ENCODE peak calls at places on chromosomes 12 and 14, in six cellular contexts. E is K562, A is GM12891, C is GM12892, W is H1, P is HepG2. O is an unnamed sample.

GRCh38 chr12:8956772-8957171 is 7.3 kb upstream of the M6PR start:
- DNase-seq in W (no peak), E (no peak), A (no peak), P (no peak), C (no peak), O (no peak)

GRCh38 chr12:86724716-86725115 is 468.5 kb upstream of the MGAT4C start:
- DNase-seq in A (no peak), W (no peak), C (no peak), P (no peak), E (no peak), O (no peak)

GRCh38 chr12:53102883-53103807 is at the start of gene SOAT2:
- DNase-seq in C (no peak), E (peak; percentile 8), P (peak; percentile 72), W (no peak), A (peak; percentile 72), O (peak; percentile 68)

GRCh38 chr12:24864796-24865125 is 84.1 kb downstream of the BCAT1 start:
- DNase-seq in C (peak; percentile 20), P (no peak), E (no peak), W (no peak), A (peak; percentile 16), O (no peak)

GRCh38 chr12:14989790-14990189 is 16.9 kb downstream of the PDE6H start:
- DNase-seq in E (no peak), C (no peak), P (no peak), A (no peak), W (no peak), O (no peak)

GRCh38 chr14:92135269-92135668 is 13.5 kb downstream of the CPSF2 start:
- DNase-seq in E (no peak), A (no peak), C (no peak), W (no peak), P (peak; percentile 31), O (no peak)

GRCh38 chr12:123937707-123938600 is 34.7 kb downstream of the CCDC92 start:
- DNase-seq in W (no peak), C (no peak), P (no peak), E (no peak), A (peak; percentile 56), O (no peak)

GRCh38 chr12:106022568-106023012 is 116.2 kb downstream of the NUAK1 start:
- DNase-seq in W (no peak), P (peak; percentile 25), A (no peak), C (no peak), E (no peak), O (no peak)

GRCh38 chr12:91889970-91890369 is 255.7 kb downstream of the BTG1 start:
- DNase-seq in P (no peak), W (no peak), C (no peak), E (no peak), A (no peak), O (no peak)

GRCh38 chr14:21069388-21070082 is 569 bp upstream of the ARHGEF40 start:
- DNase-seq in C (no peak), E (no peak), P (peak; percentile 85), W (no peak), A (no peak), O (no peak)

GRCh38 chr12:89645434-89645833 is 63.2 kb downstream of the ATP2B1 start:
- DNase-seq in W (no peak), P (peak; percentile 34), E (no peak), A (no peak), C (no peak), O (no peak)

GRCh38 chr14:52018252-52018651 is 28.9 kb downstream of the RTRAF start:
- DNase-seq in E (no peak), P (no peak), C (no peak), A (no peak), W (no peak), O (no peak)

GRCh38 chr14:75476274-75476995 is 45.8 kb upstream of the BATF start:
- DNase-seq in P (peak; percentile 78), E (no peak), W (no peak), A (no peak), C (no peak), O (no peak)

GRCh38 chr12:94289551-94290312 is 141.4 kb downstream of the PLXNC1 start:
- DNase-seq in A (no peak), C (no peak), E (no peak), W (no peak), P (no peak), O (no peak)

GRCh38 chr12:124240493-124240892 is 54.4 kb upstream of the RFLNA start:
- DNase-seq in P (no peak), W (no peak), E (peak; percentile 90), A (peak; percentile 28), C (no peak), O (no peak)

GRCh38 chr14:24784981-24785380 is 151.0 kb upstream of the GZMB start:
- DNase-seq in C (no peak), E (no peak), A (no peak), W (no peak), P (no peak), O (no peak)

GRCh38 chr14:99724196-99724891 is 40.2 kb downstream of the CYP46A1 start:
- DNase-seq in P (no peak), W (no peak), A (no peak), C (no peak), E (peak; percentile 3), O (no peak)

GRCh38 chr12:76274699-76275098 is 73.5 kb downstream of the BBS10 start:
- DNase-seq in E (no peak), C (no peak), P (no peak), A (no peak), W (no peak), O (no peak)

GRCh38 chr12:124738636-124739467 is 124.8 kb downstream of the SCARB1 start:
- DNase-seq in A (no peak), W (no peak), P (peak; percentile 92), E (no peak), C (no peak), O (no peak)

GRCh38 chr14:103091883-103092222 is 2.7 kb upstream of the EXOC3L4 start:
- DNase-seq in A (no peak), P (no peak), C (no peak), E (no peak), W (no peak), O (no peak)
- TF ChIP-seq POLR2A in A (no peak), P (no peak), C (no peak), E (no peak), W (no peak), O (no peak)

GRCh38 chr12:56124133-56124532 is 3.9 kb upstream of the ESYT1 start:
- DNase-seq in A (no peak), C (no peak), E (no peak), W (no peak), P (peak; percentile 43), O (no peak)
- TF ChIP-seq TAF1 in A (no peak), C (no peak), E (no peak), W (no peak), P (no peak), O (no peak)

DNA sequence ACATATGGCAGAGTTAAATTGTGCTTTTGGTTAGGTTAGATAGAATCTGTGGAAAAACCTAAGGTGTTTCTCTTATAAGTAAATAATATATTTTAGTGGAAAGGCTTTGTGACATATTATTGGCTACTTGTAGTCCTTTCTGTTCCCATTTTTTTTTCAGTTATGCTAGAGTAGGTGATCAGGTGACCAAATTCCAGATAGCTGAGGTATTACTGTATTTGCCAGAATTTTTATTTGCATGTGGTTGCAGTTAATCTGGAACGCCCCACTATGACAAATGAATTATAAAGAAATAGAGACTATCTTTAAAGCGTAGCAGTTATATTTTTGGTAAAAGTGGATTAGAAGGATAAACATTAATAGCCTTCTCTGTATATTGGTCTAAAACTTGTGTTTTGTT is 52.0 kb downstream of the ARHGAP5 start:
- DNase-seq in E (no peak), P (no peak), C (no peak), A (no peak), W (no peak), O (no peak)
- TF ChIP-seq POLR2A in E (no peak), P (no peak), C (no peak), A (no peak), W (no peak), O (no peak)

GRCh38 chr14:30440986-30441385 is 118.0 kb upstream of the G2E3 start:
- DNase-seq in C (no peak), W (no peak), A (no peak), E (no peak), P (no peak), O (no peak)
- TF ChIP-seq TAF1 in C (no peak), W (no peak), A (no peak), E (no peak), P (no peak), O (no peak)

GRCh38 chr14:102945346-102946130 is 23.1 kb downstream of the AMN start:
- DNase-seq in W (no peak), A (no peak), E (no peak), P (no peak), C (no peak), O (no peak)

GRCh38 chr14:102943454-102943853 is 21.0 kb downstream of the AMN start:
- DNase-seq in A (no peak), C (no peak), W (no peak), P (no peak), E (no peak), O (no peak)

GRCh38 chr14:102944448-102945330 is 22.2 kb downstream of the AMN start:
- DNase-seq in A (no peak), W (no peak), P (no peak), C (no peak), E (no peak), O (no peak)

GRCh38 chr14:102942069-102942468 is 19.6 kb downstream of the AMN start:
- DNase-seq in P (no peak), A (no peak), E (no peak), W (no peak), C (no peak), O (no peak)

DNA sequence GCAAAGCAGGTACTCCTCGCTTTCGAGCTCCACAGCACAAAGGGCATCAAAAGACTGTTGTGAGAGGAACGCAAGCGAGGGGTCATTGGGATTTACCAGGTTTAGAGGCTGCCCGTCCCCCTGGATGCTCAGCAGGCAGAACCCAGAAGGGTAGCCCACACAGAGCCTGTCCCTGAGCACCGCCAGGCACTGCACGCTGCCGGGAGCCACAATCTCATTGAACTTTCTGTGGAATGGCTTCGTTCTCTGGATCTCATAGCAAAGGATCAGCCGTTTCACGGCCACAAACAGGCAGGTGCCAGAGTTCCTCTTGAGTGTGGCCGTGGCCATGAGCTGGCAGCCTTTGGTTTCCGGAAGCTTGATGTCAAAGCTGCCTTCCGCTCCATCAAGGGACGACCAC is 21.5 kb downstream of the AMN start:
- DNase-seq in A (no peak), C (no peak), W (no peak), P (no peak), E (no peak), O (no peak)
- TF ChIP-seq POLR2A in A (no peak), C (no peak), W (no peak), P (no peak), E (no peak), O (no peak)